ENCODE peak calls at places on chromosomes 13 and 19, in seven cellular contexts. O is fibroblast of the aortic adventitia, N is HCT116, B is heart right ventricle, H is lower lobe of right lung, S is fibroblast of lung, A is AG04450. M is an unnamed sample.

GRCh38 chr19:53158119-53158656 is 665 bp downstream of the ZNF347 start:
- DNase-seq in S (peak), H (peak), A (no peak), N (no peak), O (peak), B (peak), M (peak)

GRCh38 chr13:111043575-111043982 is 71.5 kb upstream of the ARHGEF7 start:
- DNase-seq in O (no peak), S (no peak), A (no peak), N (no peak), H (no peak), B (peak), M (peak)

GRCh38 chr19:17470204-17470841 is at the start of gene SLC27A1:
- DNase-seq in N (peak), H (peak), S (peak), B (peak), O (peak), A (peak), M (peak)

GRCh38 chr13:31980842-31981241 is 50.7 kb upstream of the FRY start:
- DNase-seq in H (no peak), N (no peak), A (no peak), O (no peak), S (no peak), B (no peak), M (no peak)

GRCh38 chr19:53365899-53366493 is 491 bp downstream of the ZNF525 start:
- DNase-seq in A (no peak), N (no peak), B (no peak), O (no peak), S (no peak), H (peak), M (no peak)

GRCh38 chr13:108834193-108834592 is 204.8 kb downstream of the MYO16 start:
- DNase-seq in B (no peak), A (no peak), H (no peak), S (no peak), O (no peak), N (peak), M (no peak)

GRCh38 chr13:75675421-75675820 is 39.3 kb downstream of the LMO7 start:
- DNase-seq in H (no peak), S (no peak), O (peak), B (no peak), A (no peak), N (no peak), M (peak)

GRCh38 chr13:52922961-52923360 is 74.5 kb upstream of the PCDH8 start:
- DNase-seq in N (no peak), H (no peak), O (no peak), A (no peak), S (no peak), B (no peak), M (no peak)

GRCh38 chr19:45881909-45882528 is 3.9 kb downstream of the IRF2BP1 start:
- DNase-seq in O (no peak), N (no peak), H (no peak), B (no peak), S (no peak), A (no peak), M (no peak)

GRCh38 chr19:23436318-23436717 is 41.0 kb upstream of the ZNF91 start:
- DNase-seq in N (no peak), S (no peak), O (no peak), H (no peak), B (no peak), A (no peak), M (no peak)

GRCh38 chr19:58500242-58500641 is 11.6 kb downstream of the SLC27A5 start:
- DNase-seq in S (no peak), H (no peak), A (no peak), N (no peak), B (no peak), O (no peak), M (no peak)

GRCh38 chr13:20658451-20658850 is 45.0 kb upstream of the IL17D start:
- DNase-seq in O (peak), B (no peak), N (no peak), H (no peak), A (no peak), S (no peak), M (peak)

GRCh38 chr13:42836930-42837329 is 55.5 kb downstream of the FAM216B start:
- DNase-seq in N (peak), A (no peak), B (peak), O (peak), H (no peak), S (peak), M (peak)

GRCh38 chr13:30576528-30576927 is 41.2 kb upstream of the USPL1 start:
- DNase-seq in A (no peak), O (peak), B (peak), H (no peak), S (peak), N (no peak), M (peak)

GRCh38 chr13:66501187-66501586 is 728.9 kb downstream of the PCDH9 start:
- DNase-seq in O (peak), S (peak), N (no peak), A (no peak), H (no peak), B (no peak), M (peak)

GRCh38 chr13:101718496-101718895 is 266.0 kb downstream of the ITGBL1 start:
- DNase-seq in S (no peak), A (no peak), H (no peak), B (no peak), N (no peak), O (peak), M (no peak)

GRCh38 chr13:50733392-50733791 is 110.1 kb downstream of the DLEU7 start:
- DNase-seq in N (no peak), H (no peak), O (no peak), A (no peak), B (no peak), S (no peak), M (no peak)

GRCh38 chr19:38852231-38853044 is 2.7 kb upstream of the HNRNPL start:
- DNase-seq in N (no peak), S (peak), B (peak), H (peak), A (no peak), O (peak), M (peak)

GRCh38 chr13:53324656-53325055 is 296.0 kb downstream of the OLFM4 start:
- DNase-seq in B (no peak), O (no peak), N (no peak), A (no peak), S (no peak), H (no peak), M (no peak)

GRCh38 chr13:27171244-27171829 is at the start of gene USP12:
- DNase-seq in S (peak), A (no peak), B (peak), H (peak), N (no peak), O (no peak), M (no peak)

GRCh38 chr19:8517551-8518442 is 3.8 kb upstream of the ZNF414 start:
- DNase-seq in N (no peak), H (no peak), O (peak), S (no peak), A (no peak), B (no peak), M (peak)

GRCh38 chr19:15810335-15810734 is 5.1 kb downstream of the OR10H1 start:
- DNase-seq in A (no peak), H (no peak), O (no peak), B (peak), S (no peak), N (no peak), M (no peak)

GRCh38 chr19:35322014-35322413 is 7.0 kb upstream of the CD22 start:
- DNase-seq in O (no peak), B (no peak), S (no peak), N (no peak), H (no peak), A (no peak), M (no peak)

GRCh38 chr13:39417131-39417530 is 185.9 kb downstream of the LHFPL6 start:
- DNase-seq in B (no peak), H (no peak), O (no peak), S (no peak), A (no peak), N (no peak), M (no peak)
- TF ChIP-seq CTCF in B (peak), H (peak), O (peak), S (peak), A (peak), N (peak), M (peak)

DNA sequence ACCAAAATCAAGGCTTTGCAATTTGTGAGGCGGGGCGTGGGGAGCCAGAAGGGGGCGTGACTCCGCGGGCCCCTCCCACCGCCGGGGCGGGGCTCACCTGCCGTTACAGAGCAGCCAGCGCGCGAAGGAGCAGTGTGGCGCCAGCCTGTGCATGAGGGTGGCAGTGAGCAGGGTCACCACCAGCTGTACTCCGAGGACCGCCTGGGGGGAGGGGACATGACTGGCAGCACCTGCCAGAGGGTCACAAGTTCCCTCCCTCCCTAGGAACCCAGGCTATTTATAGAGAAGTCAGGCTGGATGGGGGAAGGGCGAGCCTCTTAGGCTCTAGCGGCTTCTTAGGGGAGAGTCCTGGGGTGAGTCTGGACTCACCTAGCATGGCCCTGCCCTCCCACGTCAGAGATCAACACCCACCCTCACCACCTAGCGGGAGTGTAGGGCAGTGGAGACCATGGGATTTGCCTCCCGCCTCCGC is 3.6 kb downstream of the TMEM161A start:
- DNase-seq in H (peak), O (no peak), A (no peak), B (peak), S (no peak), N (no peak), M (no peak)
- H3K4me3 ChIP-seq in H (peak), O (no peak), A (no peak), B (no peak), S (no peak), N (no peak), M (no peak)

GRCh38 chr19:44726465-44726864 is 22.0 kb upstream of the BCL3 start:
- DNase-seq in S (no peak), A (no peak), N (no peak), O (no peak), H (peak), B (no peak), M (no peak)

GRCh38 chr19:44723952-44724319 is 24.6 kb upstream of the BCL3 start:
- DNase-seq in N (peak), O (peak), A (peak), S (peak), B (peak), H (peak), M (peak)

GRCh38 chr19:44725251-44725650 is 23.3 kb upstream of the BCL3 start:
- DNase-seq in A (no peak), O (no peak), B (no peak), H (no peak), N (no peak), S (no peak), M (no peak)

GRCh38 chr19:44723299-44723951 is 24.5 kb downstream of the CEACAM16 start:
- DNase-seq in N (no peak), A (no peak), S (no peak), B (no peak), H (no peak), O (no peak), M (no peak)

GRCh38 chr19:44725684-44726083 is 22.8 kb upstream of the BCL3 start:
- DNase-seq in A (no peak), O (no peak), N (no peak), B (no peak), H (no peak), S (no peak), M (no peak)
- TF ChIP-seq CTCF in A (no peak), O (no peak), N (no peak), B (no peak), H (no peak), S (no peak), M (no peak)

DNA sequence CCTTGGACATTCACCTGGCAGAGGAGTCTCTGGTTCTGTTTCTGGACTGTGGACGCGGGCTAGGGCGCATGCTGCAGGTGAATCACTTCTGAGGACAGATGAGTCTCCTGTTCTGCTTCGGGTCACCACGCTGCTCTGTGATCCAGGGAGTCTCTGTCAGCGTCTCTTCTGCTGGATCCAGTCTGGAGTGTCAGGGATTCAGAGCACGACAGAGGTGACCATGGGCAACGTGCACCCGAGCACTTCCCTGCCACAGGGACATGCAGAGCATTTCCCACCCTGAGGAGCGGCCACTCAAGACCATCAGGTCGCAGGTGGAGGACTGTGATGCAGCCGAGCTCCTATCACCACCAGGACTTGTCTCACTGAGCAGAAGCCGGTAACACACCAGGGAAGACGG is 24.4 kb upstream of the LILRA2 start:
- DNase-seq in S (no peak), H (no peak), O (no peak), A (no peak), B (no peak), N (no peak), M (no peak)
- H3K4me3 ChIP-seq in S (no peak), H (no peak), O (no peak), A (no peak), B (no peak), N (no peak), M (no peak)

GRCh38 chr19:40539070-40539469 is 37.6 kb upstream of the SHKBP1 start:
- DNase-seq in O (no peak), N (no peak), S (no peak), H (no peak), B (no peak), A (no peak), M (no peak)
- TF ChIP-seq CTCF in O (no peak), N (peak), S (no peak), H (no peak), B (no peak), A (no peak), M (peak)

GRCh38 chr13:98752111-98752941 is at the start of gene SLC15A1:
- DNase-seq in O (no peak), S (no peak), A (no peak), N (no peak), H (no peak), B (no peak), M (no peak)

GRCh38 chr13:98752942-98753290 is 444 bp upstream of the SLC15A1 start:
- DNase-seq in A (no peak), O (no peak), H (no peak), B (no peak), N (no peak), S (no peak), M (no peak)

GRCh38 chr13:98755116-98755515 is 2.6 kb upstream of the SLC15A1 start:
- DNase-seq in H (no peak), A (no peak), N (no peak), B (no peak), O (no peak), S (no peak), M (no peak)

GRCh38 chr13:98749501-98749900 is 3.0 kb downstream of the SLC15A1 start:
- DNase-seq in S (peak), A (no peak), N (no peak), O (peak), H (no peak), B (no peak), M (peak)

GRCh38 chr13:98751397-98752110 is 918 bp downstream of the SLC15A1 start:
- DNase-seq in O (peak), A (no peak), H (no peak), S (peak), B (no peak), N (no peak), M (peak)
- H3K4me3 ChIP-seq in O (no peak), A (no peak), H (peak), S (peak), B (peak), N (peak), M (peak)

GRCh38 chr19:44582581-44583265 is 30.6 kb upstream of the IGSF23 start:
- DNase-seq in S (no peak), A (no peak), B (no peak), N (peak), H (no peak), O (peak), M (peak)

GRCh38 chr19:44581288-44581687 is 32.1 kb upstream of the IGSF23 start:
- DNase-seq in B (no peak), A (no peak), N (no peak), S (no peak), O (no peak), H (no peak), M (no peak)

GRCh38 chr19:44587863-44588752 is 25.3 kb upstream of the IGSF23 start:
- DNase-seq in H (no peak), B (no peak), A (peak), S (peak), O (peak), N (peak), M (peak)

GRCh38 chr19:44588753-44589112 is 24.6 kb upstream of the IGSF23 start:
- DNase-seq in N (peak), O (no peak), B (no peak), S (no peak), H (no peak), A (no peak), M (no peak)

GRCh38 chr19:44585371-44586141 is 27.8 kb upstream of the IGSF23 start:
- DNase-seq in S (peak), B (no peak), H (no peak), A (no peak), N (no peak), O (peak), M (peak)
- TF ChIP-seq CTCF in S (peak), B (no peak), H (no peak), A (peak), N (peak), O (no peak), M (peak)

DNA sequence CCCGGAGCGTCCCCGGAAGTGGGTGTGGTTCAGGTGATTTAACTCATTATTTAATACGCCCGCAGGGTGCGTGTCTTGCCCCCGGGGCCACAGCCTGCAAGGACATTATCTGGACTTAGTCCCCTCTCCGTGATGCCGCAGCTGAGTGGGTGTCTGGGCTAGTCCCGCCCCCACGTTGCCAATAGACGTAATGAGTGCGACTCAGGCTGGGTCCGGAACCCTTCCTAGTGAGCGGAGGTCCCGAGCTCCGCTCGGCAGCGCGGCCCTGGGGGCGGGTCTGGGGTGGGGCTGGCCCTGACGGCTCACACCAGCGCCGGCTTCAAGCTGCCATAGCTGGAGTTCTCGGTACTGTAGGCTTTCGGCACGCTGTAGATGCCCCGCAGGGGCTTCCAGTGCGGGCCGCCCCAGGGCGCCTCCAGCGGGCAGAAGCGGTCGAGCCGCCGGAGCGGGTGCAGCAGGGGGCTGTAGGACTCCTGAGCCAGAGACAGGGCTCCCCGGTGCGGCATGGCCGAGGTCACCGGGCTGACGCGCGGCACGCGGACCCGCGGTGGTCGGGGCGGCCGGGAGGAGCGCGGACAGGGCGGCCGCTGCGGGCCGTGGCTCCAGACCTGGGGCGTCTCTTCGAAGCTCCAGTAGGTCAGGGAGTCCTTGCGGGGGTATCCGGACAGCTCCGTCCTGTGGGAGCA is 918 bp upstream of the LHB start:
- DNase-seq in B (peak), O (peak), A (no peak), S (peak), H (peak), N (peak), M (peak)
- H3K4me3 ChIP-seq in B (peak), O (peak), A (peak), S (peak), H (peak), N (peak), M (peak)

GRCh38 chr19:13848811-13849241 is 28.1 kb upstream of the NANOS3 start:
- DNase-seq in H (no peak), B (no peak), A (no peak), O (no peak), S (no peak), N (no peak), M (no peak)

GRCh38 chr19:13849277-13849676 is 27.7 kb upstream of the NANOS3 start:
- DNase-seq in B (no peak), A (no peak), S (no peak), H (no peak), N (no peak), O (no peak), M (no peak)

GRCh38 chr19:13846533-13847032 is 30.4 kb upstream of the NANOS3 start:
- DNase-seq in H (peak), A (no peak), N (peak), O (peak), B (peak), S (peak), M (peak)

GRCh38 chr19:13847900-13848677 is 28.8 kb upstream of the NANOS3 start:
- DNase-seq in B (no peak), O (no peak), H (no peak), A (no peak), N (no peak), S (no peak), M (no peak)

GRCh38 chr19:13847033-13847899 is 29.7 kb upstream of the NANOS3 start:
- DNase-seq in N (peak), A (peak), B (peak), S (peak), H (peak), O (peak), M (peak)
- TF ChIP-seq CTCF in N (no peak), A (no peak), B (peak), S (no peak), H (peak), O (peak), M (peak)

M was measured in choroid plexus epithelial cell.